ENCODE peak calls at places on chromosomes 5 and 9, in seven cellular contexts. D is endodermal cell; Z is naive thymus-derived CD4-positive, alpha-beta T cell; F is colonic mucosa; B is K562; T is aorta; U is A549. M is an unnamed sample.
A peak's percentile ranks its signal among the peaks of the same experiment; 100 is the strongest.

GRCh38 chr9:93594041-93594756 is 17.8 kb downstream of the PHF2 start:
- DNase-seq in Z (no peak), F (peak; percentile 88), T (peak; percentile 30), D (peak; percentile 71), U (no peak), B (peak; percentile 82), M (no peak)

GRCh38 chr9:79572032-79572890 is 496 bp downstream of the TLE4 start:
- DNase-seq in B (peak; percentile 18), D (peak; percentile 79), U (peak; percentile 15), F (peak; percentile 30), T (peak; percentile 50), Z (no peak), M (no peak)

GRCh38 chr5:111834926-111835599 is 78.1 kb upstream of the NREP start:
- DNase-seq in D (no peak), F (no peak), Z (no peak), U (no peak), T (no peak), B (no peak), M (no peak)

GRCh38 chr9:75889977-75890540 is 414 bp upstream of the PCSK5 start:
- DNase-seq in Z (no peak), T (peak; percentile 60), D (peak; percentile 57), U (peak; percentile 44), B (no peak), F (peak; percentile 62), M (no peak)

GRCh38 chr9:134253596-134254205 is 72.6 kb upstream of the RXRA start:
- DNase-seq in B (no peak), U (no peak), Z (no peak), F (no peak), D (no peak), T (no peak), M (no peak)

GRCh38 chr9:114141553-114142548 is 13.5 kb upstream of the COL27A1 start:
- DNase-seq in Z (no peak), U (no peak), B (no peak), T (no peak), D (no peak), F (no peak), M (no peak)

GRCh38 chr5:123545506-123545905 is 33.5 kb downstream of the CSNK1G3 start:
- DNase-seq in F (peak; percentile 28), Z (peak; percentile 2), T (no peak), U (peak; percentile 6), D (no peak), B (peak; percentile 45), M (no peak)

GRCh38 chr9:135884328-135885035 is 22.9 kb downstream of the CAMSAP1 start:
- DNase-seq in F (no peak), U (no peak), T (no peak), Z (no peak), B (no peak), D (no peak), M (no peak)

GRCh38 chr5:151596839-151597539 is 5.9 kb upstream of the FAT2 start:
- DNase-seq in Z (no peak), D (peak; percentile 88), T (no peak), B (no peak), F (no peak), U (no peak), M (no peak)

GRCh38 chr5:77145666-77146065 is 58.6 kb upstream of the ZBED3 start:
- DNase-seq in F (no peak), B (no peak), D (no peak), Z (no peak), U (no peak), T (no peak), M (no peak)

GRCh38 chr9:128275198-128276007 is at the start of gene GOLGA2:
- DNase-seq in F (peak; percentile 41), B (peak; percentile 80), D (peak; percentile 71), U (peak; percentile 68), Z (no peak), T (peak; percentile 67), M (peak; percentile 14)

GRCh38 chr9:29968831-29969230 is 2395.6 kb upstream of the C9orf72 start:
- DNase-seq in Z (no peak), T (no peak), F (no peak), U (no peak), D (no peak), B (no peak), M (no peak)

GRCh38 chr5:164597293-164597900 is 1092.0 kb downstream of the MAT2B start:
- DNase-seq in U (no peak), F (no peak), D (peak; percentile 68), B (peak; percentile 5), Z (no peak), T (no peak), M (no peak)

GRCh38 chr9:130946778-130947617 is 8.0 kb upstream of the FIBCD1 start:
- DNase-seq in D (no peak), B (peak; percentile 70), Z (no peak), F (peak; percentile 81), U (no peak), T (no peak), M (no peak)

GRCh38 chr9:76180541-76180940 is 213.7 kb downstream of the RFK start:
- DNase-seq in U (no peak), T (no peak), Z (no peak), B (no peak), D (peak; percentile 74), F (no peak), M (no peak)

GRCh38 chr9:1580215-1580614 is 434.9 kb upstream of the SMARCA2 start:
- DNase-seq in B (no peak), T (no peak), F (no peak), Z (no peak), D (no peak), U (no peak), M (no peak)

GRCh38 chr9:21906878-21907277 is 87.3 kb downstream of the CDKN2A start:
- DNase-seq in B (no peak), U (peak; percentile 0), D (no peak), T (no peak), F (no peak), Z (no peak), M (no peak)

GRCh38 chr5:56622146-56622545 is 193.2 kb upstream of the MAP3K1 start:
- DNase-seq in F (no peak), B (no peak), D (no peak), U (no peak), T (no peak), Z (no peak), M (no peak)

GRCh38 chr9:120783611-120784047 is 9.6 kb downstream of the FBXW2 start:
- DNase-seq in Z (no peak), T (no peak), B (no peak), D (no peak), F (no peak), U (no peak), M (no peak)

GRCh38 chr9:112334319-112334828 is 955 bp upstream of the PTBP3 start:
- DNase-seq in B (peak; percentile 59), Z (peak; percentile 66), U (no peak), D (peak; percentile 59), T (no peak), F (peak; percentile 57), M (peak; percentile 66)

GRCh38 chr5:93423333-93423714 is 157.7 kb downstream of the NR2F1-AS1 start:
- DNase-seq in D (no peak), T (no peak), B (no peak), Z (no peak), U (no peak), F (no peak), M (no peak)

GRCh38 chr9:27394154-27394825 is 97.3 kb upstream of the EQTN start:
- DNase-seq in U (no peak), D (no peak), T (no peak), F (no peak), B (no peak), Z (no peak), M (no peak)

GRCh38 chr9:27395484-27395921 is 98.6 kb upstream of the EQTN start:
- DNase-seq in F (no peak), U (no peak), Z (no peak), T (no peak), D (no peak), B (no peak), M (no peak)

GRCh38 chr9:27392451-27392850 is 95.5 kb upstream of the EQTN start:
- DNase-seq in D (no peak), B (no peak), Z (no peak), T (no peak), F (no peak), U (no peak), M (no peak)

GRCh38 chr9:27393054-27393846 is 96.3 kb upstream of the EQTN start:
- DNase-seq in B (no peak), D (no peak), F (no peak), Z (no peak), U (no peak), T (no peak), M (no peak)

DNA sequence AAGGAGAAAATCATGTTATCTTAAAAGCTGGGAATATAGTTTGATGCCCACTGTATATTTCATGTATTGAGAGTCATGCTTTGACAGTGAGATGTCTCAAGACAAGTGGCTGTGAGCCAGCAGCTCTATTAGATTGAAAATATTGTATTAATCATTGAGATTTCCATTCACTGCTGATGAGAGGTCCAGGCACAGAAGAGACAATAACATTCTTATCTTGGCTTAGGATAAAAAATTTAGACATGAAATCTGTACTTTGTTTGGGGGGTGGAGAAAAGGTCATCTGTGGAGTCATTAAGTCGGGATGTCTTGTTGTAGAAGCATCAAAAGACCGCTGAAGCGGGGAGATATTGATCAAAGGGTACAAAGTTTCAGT is 97.9 kb upstream of the EQTN start:
- DNase-seq in U (no peak), D (no peak), F (no peak), B (no peak), Z (no peak), T (no peak), M (no peak)
- H3K27ac ChIP-seq in U (no peak overlapping the region), D (no peak overlapping the region), F (peak overlapping the region; percentile 53), B (no peak overlapping the region), Z (no peak overlapping the region), T (no peak overlapping the region), M (no peak overlapping the region)

GRCh38 chr9:98944130-98945074 is 695 bp downstream of the COL15A1 start:
- DNase-seq in U (peak; percentile 13), T (peak; percentile 57), Z (no peak), B (no peak), D (peak; percentile 81), F (no peak), M (no peak)
- H3K4me1 ChIP-seq in U (no peaks in the 10 kb centered on the region), T (no peaks in the 10 kb centered on the region), Z (no peaks in the 10 kb centered on the region), B (peaks cover 13% of the 10 kb centered on the region), D (peaks cover 3% of the 10 kb centered on the region), F (no peaks in the 10 kb centered on the region), M (peaks cover 3% of the 10 kb centered on the region)

DNA sequence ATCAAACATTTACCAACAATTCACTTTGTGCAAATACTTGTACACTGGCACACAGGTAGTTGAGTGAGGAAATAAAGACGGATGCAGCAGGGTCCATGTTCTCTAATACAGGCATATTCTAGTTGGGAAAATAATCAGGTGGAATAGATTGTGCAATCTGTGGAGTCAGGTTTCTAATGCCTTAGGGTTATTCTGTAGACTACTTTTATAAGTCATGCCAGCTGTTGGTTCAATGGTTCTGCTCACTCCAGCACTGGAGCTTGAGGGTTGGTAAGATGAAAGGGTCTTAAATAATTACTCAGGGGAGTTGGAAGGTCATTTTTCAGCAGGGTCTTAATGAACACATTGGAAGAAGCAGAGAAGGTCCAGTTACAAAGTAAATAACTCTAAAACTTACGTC is 690.3 kb upstream of the DMAC1 start:
- DNase-seq in F (no peak), D (no peak), T (no peak), Z (no peak), U (no peak), B (no peak), M (no peak)
- H3K27ac ChIP-seq in F (no peak overlapping the region), D (no peak overlapping the region), T (no peak overlapping the region), Z (no peak overlapping the region), U (no peak overlapping the region), B (no peak overlapping the region), M (no peak overlapping the region)

DNA sequence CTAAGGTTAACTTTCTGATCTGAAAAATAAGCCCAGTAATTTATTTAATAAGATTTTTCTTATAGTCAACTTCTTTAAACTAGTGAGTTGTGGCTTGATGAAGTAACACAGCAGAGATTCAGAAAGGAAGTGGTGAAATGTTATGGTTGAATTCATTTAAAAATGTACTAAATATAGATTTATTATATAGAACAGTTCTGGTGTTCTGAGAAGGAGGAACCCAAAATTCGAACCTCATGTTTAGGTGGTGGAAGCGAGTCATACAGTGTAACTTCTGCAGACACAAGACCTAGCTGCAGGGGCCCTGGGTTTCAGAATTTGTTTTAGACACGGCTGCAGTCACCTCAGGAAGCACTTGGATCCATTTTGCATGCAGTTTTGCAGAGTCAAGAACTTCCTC is 188.2 kb downstream of the TRIO start:
- DNase-seq in Z (no peak), T (no peak), D (no peak), U (no peak), B (no peak), F (no peak), M (no peak)
- H3K4me1 ChIP-seq in Z (no peaks in the 10 kb centered on the region), T (peaks cover 3% of the 10 kb centered on the region), D (peaks cover under 1% of the 10 kb centered on the region), U (no peaks in the 10 kb centered on the region), B (peaks cover under 1% of the 10 kb centered on the region), F (no peaks in the 10 kb centered on the region), M (peaks cover 8% of the 10 kb centered on the region)

M was measured in CD4-positive, CD25-positive, alpha-beta regulatory T cell.